ENCODE peak calls at places on chromosomes 13 and 19, in nine cellular contexts. V is ovary, S is heart left ventricle, C is breast epithelium, X is vagina, K is GM12878, G is esophagus muscularis mucosa, H is sigmoid colon, I is uterus. T is an unnamed sample.

GRCh38 chr13:74751739-74752138 is 617.5 kb upstream of the KLF12 start:
- DNase-seq in S (no peak), X (no peak), I (no peak), C (no peak), G (no peak), V (no peak), H (no peak), K (no peak), T (no peak)

GRCh38 chr13:28047784-28048388 is 52.5 kb downstream of the FLT3 start:
- DNase-seq in I (no peak), G (no peak), X (no peak), K (peak; percentile 94), H (no peak), V (no peak), S (no peak), C (no peak), T (no peak)

GRCh38 chr13:101473458-101473857 is 21.0 kb downstream of the ITGBL1 start:
- DNase-seq in S (no peak), V (no peak), X (no peak), C (no peak), H (no peak), K (no peak), G (no peak), I (no peak), T (no peak)

GRCh38 chr13:102401755-102402154 is at the start of gene FGF14:
- DNase-seq in X (no peak), C (no peak), G (no peak), K (no peak), V (no peak), S (no peak), H (no peak), I (no peak), T (no peak)

GRCh38 chr13:30739646-30740642 is 4.6 kb downstream of the ALOX5AP start:
- DNase-seq in S (no peak), H (no peak), C (no peak), K (peak; percentile 76), I (no peak), X (no peak), V (no peak), G (no peak), T (no peak)

GRCh38 chr19:39082745-39083598 is 1.2 kb upstream of the ACP7 start:
- DNase-seq in C (no peak), S (no peak), V (no peak), G (no peak), X (no peak), I (no peak), H (no peak), K (no peak), T (no peak)

GRCh38 chr13:39253774-39254173 is 215.5 kb downstream of the NHLRC3 start:
- DNase-seq in G (no peak), V (no peak), H (no peak), X (no peak), K (no peak), I (no peak), C (no peak), S (no peak), T (no peak)

GRCh38 chr19:10271543-10272086 is 695 bp downstream of the ICAM1 start:
- DNase-seq in V (peak; percentile 37), S (no peak), X (no peak), I (no peak), G (no peak), K (no peak), C (no peak), H (no peak), T (peak; percentile 65)

GRCh38 chr13:50400930-50401553 is 385.8 kb downstream of the KCNRG start:
- DNase-seq in V (no peak), X (no peak), K (no peak), G (no peak), H (no peak), S (no peak), I (no peak), C (no peak), T (no peak)

GRCh38 chr13:39527301-39527700 is 75.7 kb downstream of the LHFPL6 start:
- DNase-seq in V (no peak), I (no peak), S (no peak), H (no peak), K (no peak), G (no peak), C (no peak), X (no peak), T (no peak)

GRCh38 chr13:33349314-33349995 is 63.9 kb upstream of the STARD13 start:
- DNase-seq in K (no peak), X (no peak), C (no peak), G (no peak), H (peak; percentile 76), I (peak; percentile 42), S (no peak), V (peak; percentile 25), T (no peak)

GRCh38 chr13:64639206-64639605 is 2590.9 kb downstream of the PCDH9 start:
- DNase-seq in H (no peak), V (no peak), K (no peak), C (no peak), S (no peak), G (no peak), I (no peak), X (no peak), T (no peak)

GRCh38 chr13:27510082-27510481 is 59.7 kb upstream of the MTIF3 start:
- DNase-seq in K (no peak), X (no peak), C (no peak), I (no peak), S (no peak), G (no peak), V (no peak), H (no peak), T (no peak)

GRCh38 chr13:37811441-37811840 is 58.1 kb downstream of the TRPC4 start:
- DNase-seq in I (no peak), K (no peak), X (no peak), C (no peak), S (no peak), H (no peak), G (no peak), V (no peak), T (no peak)

GRCh38 chr19:48741222-48741999 is 1.0 kb upstream of the RASIP1 start:
- DNase-seq in C (no peak), I (peak; percentile 60), H (no peak), X (no peak), K (no peak), V (peak; percentile 60), S (peak; percentile 87), G (no peak), T (peak; percentile 68)

DNA sequence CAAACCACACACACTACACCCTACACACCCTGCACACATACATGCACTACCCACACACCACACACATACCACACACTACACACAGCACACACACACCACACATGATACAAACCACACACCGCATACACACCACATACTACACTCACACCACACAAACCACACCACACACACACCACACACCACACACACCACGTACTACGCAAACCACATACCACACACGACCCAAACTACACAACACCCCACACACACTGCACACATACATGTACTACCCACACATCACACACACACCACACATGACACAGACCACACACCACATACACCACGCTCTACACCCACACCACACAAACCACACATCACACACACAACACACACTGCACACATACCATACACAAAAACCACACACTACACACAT is 6.6 kb downstream of the MAG start:
- DNase-seq in S (no peak), G (no peak), C (no peak), K (no peak), H (no peak), I (no peak), V (no peak), X (no peak), T (no peak)
- TF ChIP-seq POLR2A in S (no peak), G (no peak), C (no peak), K (no peak), H (no peak), I (no peak), V (no peak), X (no peak), T (no peak)

DNA sequence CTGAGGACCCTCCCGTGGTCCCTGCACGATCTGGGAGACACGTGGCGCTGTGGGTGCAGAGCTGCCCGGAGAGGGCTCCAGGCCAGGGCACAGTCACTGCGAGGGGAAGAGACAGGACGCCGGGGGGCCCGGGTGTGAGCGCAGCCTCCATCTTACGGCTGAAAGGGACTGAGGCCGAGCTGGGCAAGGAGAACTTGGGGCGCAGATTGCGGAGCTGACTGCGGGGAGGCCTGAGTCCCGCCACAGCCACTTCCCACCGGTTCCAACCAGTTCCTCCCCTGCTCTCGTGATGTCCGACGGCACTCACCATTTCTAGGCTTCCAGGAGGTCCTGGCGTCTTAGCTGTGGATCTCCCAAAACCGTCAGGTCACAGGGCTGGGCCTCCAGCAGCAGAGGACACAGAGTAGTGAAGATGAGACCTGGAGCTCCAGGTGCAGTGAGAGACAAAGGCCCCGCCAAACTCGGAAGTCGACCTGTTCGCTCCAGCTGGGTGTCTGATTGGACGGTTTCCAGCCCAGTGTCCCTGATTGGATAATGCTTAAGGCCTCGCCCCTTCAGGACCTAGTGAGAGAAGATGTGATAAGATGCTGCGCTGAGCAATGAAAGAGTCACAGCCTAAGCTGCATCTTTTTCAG is 4.8 kb upstream of the ZNF253 start:
- DNase-seq in I (no peak), K (no peak), G (no peak), C (peak; percentile 73), S (no peak), X (no peak), H (no peak), V (no peak), T (no peak)
- TF ChIP-seq POLR2A in I (no peak), K (no peak), G (no peak), C (no peak), S (no peak), X (no peak), H (no peak), V (no peak), T (no peak)

DNA sequence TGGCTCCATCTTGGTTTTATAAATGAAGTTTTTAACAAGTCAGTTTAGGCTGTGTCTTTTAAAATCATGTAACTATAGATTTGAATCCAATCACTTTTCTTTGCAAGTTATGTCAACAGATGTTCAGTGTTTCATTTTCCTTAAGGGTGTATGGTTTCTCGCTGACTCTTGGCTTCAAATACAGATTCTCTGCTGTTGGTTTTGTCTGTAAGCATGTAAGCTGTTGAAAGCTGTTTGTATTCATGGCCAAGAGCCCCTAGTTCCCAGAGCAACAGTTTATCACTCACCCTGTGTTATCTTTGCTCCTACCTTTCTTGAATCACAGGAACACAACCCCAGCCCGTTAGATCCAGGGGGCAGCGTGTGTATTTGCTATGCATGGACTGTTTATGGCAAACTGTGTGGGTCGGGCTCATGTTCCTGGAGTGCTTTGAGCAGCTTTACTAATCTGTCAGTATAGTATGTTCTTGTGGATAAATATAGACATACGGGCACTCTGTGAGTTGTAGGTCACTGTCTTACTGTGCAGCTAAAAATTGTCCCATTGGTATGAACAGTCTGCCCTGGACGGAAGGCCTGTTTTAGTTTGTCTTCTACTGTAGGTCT is 28.8 kb downstream of the FRY start:
- DNase-seq in K (no peak), G (no peak), S (no peak), H (no peak), V (no peak), I (no peak), X (no peak), C (no peak), T (no peak)
- TF ChIP-seq POLR2A in K (no peak), G (no peak), S (no peak), H (no peak), V (no peak), I (no peak), X (no peak), C (no peak), T (no peak)

DNA sequence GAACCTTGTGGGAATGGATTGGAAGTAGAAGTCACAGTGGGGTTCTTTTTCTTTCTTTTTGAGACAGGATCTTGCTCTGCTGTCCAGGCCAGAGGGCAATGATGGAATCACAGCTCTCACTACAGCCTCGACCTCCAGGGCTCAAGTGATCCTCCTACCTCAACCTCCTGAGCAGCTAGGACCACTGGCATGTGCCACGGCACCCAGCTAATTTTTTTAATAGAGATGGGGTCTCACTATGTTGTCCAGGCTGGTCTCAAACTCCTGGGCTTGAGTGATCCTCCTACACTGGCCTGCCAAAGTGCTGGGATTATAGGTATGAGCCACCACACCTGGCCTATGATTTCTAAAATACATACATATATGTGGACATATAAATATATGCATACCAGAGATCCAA is 111.4 kb downstream of the MYCBP2 start:
- DNase-seq in V (no peak), K (no peak), I (no peak), X (no peak), C (no peak), G (no peak), H (no peak), S (no peak), T (no peak)
- TF ChIP-seq POLR2A in V (no peak), K (no peak), I (no peak), X (no peak), C (no peak), G (no peak), H (no peak), S (no peak), T (no peak)

T was measured in right lobe of liver.